ENCODE peak calls at places on chromosome 20, in eight cellular contexts. J is fibroblast of pulmonary artery; F is SK-N-SH; Z is activated CD4-positive, alpha-beta T cell treated with anti-CD3 and anti-CD28 coated beads, Interleukin-2, amount 50 U/mL, for 4 hours; S is NCI-H1417; X is AG09319; M is upper lobe of left lung; P is NCI-H345. R is an unnamed sample.

GRCh38 chr20:7015257-7015656 is 247.8 kb downstream of the BMP2 start:
- DNase-seq in M (peak), X (no peak), F (no peak), J (no peak), P (peak), S (peak), Z (no peak), R (no peak)

GRCh38 chr20:20480689-20481088 is 112.8 kb downstream of the INSM1 start:
- DNase-seq in M (no peak), J (peak), S (no peak), P (no peak), F (no peak), Z (no peak), X (peak), R (no peak)

GRCh38 chr20:10681466-10681865 is 7.7 kb upstream of the JAG1 start:
- DNase-seq in S (no peak), Z (no peak), J (no peak), X (no peak), M (no peak), F (no peak), P (no peak), R (no peak)

GRCh38 chr20:15814903-15815302 is 758.3 kb downstream of the KIF16B start:
- DNase-seq in S (no peak), M (no peak), P (no peak), F (no peak), Z (no peak), J (no peak), X (peak), R (no peak)

GRCh38 chr20:63627129-63627699 is 313 bp upstream of the GMEB2 start:
- DNase-seq in J (peak), M (peak), P (peak), X (peak), Z (peak), S (peak), F (peak), R (peak)

GRCh38 chr20:37571033-37571432 is 43.4 kb upstream of the BLCAP start:
- DNase-seq in M (no peak), F (no peak), X (no peak), J (no peak), Z (no peak), S (no peak), P (no peak), R (no peak)

GRCh38 chr20:58845706-58846105 is 5.0 kb downstream of the GNAS-AS1 start:
- DNase-seq in Z (no peak), J (no peak), X (no peak), M (no peak), F (no peak), S (no peak), P (no peak), R (no peak)

GRCh38 chr20:31678389-31679356 is 41.0 kb downstream of the COX4I2 start:
- DNase-seq in S (no peak), Z (no peak), J (peak), F (no peak), X (no peak), M (no peak), P (no peak), R (no peak)

GRCh38 chr20:50366270-50367103 is 143.7 kb upstream of the PTPN1 start:
- DNase-seq in X (peak), J (peak), P (peak), Z (peak), M (peak), F (peak), S (peak), R (peak)

GRCh38 chr20:11117808-11118528 is 444.2 kb upstream of the JAG1 start:
- DNase-seq in F (no peak), S (no peak), Z (no peak), M (no peak), X (no peak), P (no peak), J (peak), R (no peak)

GRCh38 chr20:12171927-12172581 is 254.4 kb downstream of the BTBD3 start:
- DNase-seq in J (peak), X (peak), P (peak), M (no peak), Z (no peak), F (no peak), S (peak), R (no peak)